ENCODE peak calls at places on chromosomes 2 and 18, in four cellular contexts. J is right lobe of liver, V is ovary, Y is psoas muscle. A is an unnamed sample. For H3K9me3, the result is how much of the 10 kb centered on the place peaks cover.

GRCh38 chr18:58408665-58409064 is 220.2 kb downstream of the ALPK2 start:
- DNase-seq in J (no peak), V (no peak), Y (no peak), A (no peak)

GRCh38 chr2:97911210-97911921 is 84.4 kb downstream of the TMEM131 start:
- DNase-seq in Y (no peak), J (no peak), V (no peak), A (no peak)

GRCh38 chr2:169038338-169038757 is 7.2 kb upstream of the ABCB11 start:
- DNase-seq in J (no peak), V (no peak), Y (no peak), A (no peak)

GRCh38 chr2:162164802-162165201 is 12.8 kb upstream of the GCG start:
- DNase-seq in J (no peak), Y (no peak), V (no peak), A (no peak)

GRCh38 chr18:41499345-41499744 is 455.7 kb upstream of the PIK3C3 start:
- DNase-seq in V (no peak), J (no peak), Y (no peak), A (no peak)

GRCh38 chr2:122139739-122140138 is 384.3 kb downstream of the TSN start:
- DNase-seq in Y (no peak), V (no peak), J (no peak), A (no peak)

GRCh38 chr2:40220177-40220925 is 231.5 kb downstream of the SLC8A1 start:
- DNase-seq in J (no peak), Y (no peak), V (peak), A (no peak)

GRCh38 chr2:70565039-70565731 is 11.6 kb upstream of the TGFA start:
- DNase-seq in V (no peak), Y (no peak), J (no peak), A (no peak)

GRCh38 chr2:149924028-149924427 is 336.5 kb upstream of the MMADHC start:
- DNase-seq in Y (no peak), V (no peak), J (no peak), A (no peak)

GRCh38 chr2:222643134-222643533 is 12.8 kb downstream of the FARSB start:
- DNase-seq in V (no peak), Y (no peak), J (no peak), A (no peak)
- H3K27ac ChIP-seq in V (no peak), Y (no peak), J (no peak), A (no peak)

GRCh38 chr2:9463698-9464034 is 10.7 kb upstream of the IAH1 start:
- DNase-seq in Y (no peak), J (no peak), V (no peak), A (no peak)
- H3K9me3 ChIP-seq in Y (under half), J (under half), V (under half), A (under half)

GRCh38 chr2:189183170-189183569 is 3.6 kb upstream of the COL5A2 start:
- DNase-seq in V (no peak), Y (no peak), J (no peak), A (no peak)
- H3K27ac ChIP-seq in V (no peak), Y (no peak), J (no peak), A (no peak)

DNA sequence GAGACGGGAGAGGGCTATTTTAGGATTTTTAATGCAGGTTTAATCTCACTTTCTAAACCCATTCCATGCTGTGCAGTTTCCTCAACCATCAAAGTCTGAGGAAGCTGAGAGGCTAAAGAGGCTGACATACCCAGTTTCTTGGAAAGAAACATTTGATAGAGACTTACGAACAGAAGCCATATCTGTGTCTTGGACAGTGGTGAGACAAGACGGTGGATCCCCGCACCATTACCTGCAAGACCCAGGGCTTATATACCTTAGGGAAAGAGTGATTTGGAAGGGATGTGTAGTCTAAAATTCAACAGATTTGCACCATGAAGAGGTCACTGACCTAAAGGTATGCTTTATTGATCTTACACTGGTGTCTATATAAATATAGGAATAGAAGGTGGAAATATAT is 13.5 kb downstream of the EEF1B2 start:
- DNase-seq in Y (no peak), J (no peak), V (no peak), A (no peak)
- H3K9me3 ChIP-seq in Y (under half), J (under half), V (under half), A (under half)

GRCh38 chr18:10936211-10937053 is 212.9 kb downstream of the PIEZO2 start:
- DNase-seq in J (no peak), V (no peak), Y (no peak), A (no peak)
- H3K27ac ChIP-seq in J (no peak), V (peak), Y (no peak), A (no peak)

GRCh38 chr2:61367177-61367576 is 103.7 kb downstream of the USP34 start:
- DNase-seq in J (no peak), V (no peak), Y (no peak), A (no peak)
- H3K9me3 ChIP-seq in J (under half), V (under half), Y (under half), A (under half)

DNA sequence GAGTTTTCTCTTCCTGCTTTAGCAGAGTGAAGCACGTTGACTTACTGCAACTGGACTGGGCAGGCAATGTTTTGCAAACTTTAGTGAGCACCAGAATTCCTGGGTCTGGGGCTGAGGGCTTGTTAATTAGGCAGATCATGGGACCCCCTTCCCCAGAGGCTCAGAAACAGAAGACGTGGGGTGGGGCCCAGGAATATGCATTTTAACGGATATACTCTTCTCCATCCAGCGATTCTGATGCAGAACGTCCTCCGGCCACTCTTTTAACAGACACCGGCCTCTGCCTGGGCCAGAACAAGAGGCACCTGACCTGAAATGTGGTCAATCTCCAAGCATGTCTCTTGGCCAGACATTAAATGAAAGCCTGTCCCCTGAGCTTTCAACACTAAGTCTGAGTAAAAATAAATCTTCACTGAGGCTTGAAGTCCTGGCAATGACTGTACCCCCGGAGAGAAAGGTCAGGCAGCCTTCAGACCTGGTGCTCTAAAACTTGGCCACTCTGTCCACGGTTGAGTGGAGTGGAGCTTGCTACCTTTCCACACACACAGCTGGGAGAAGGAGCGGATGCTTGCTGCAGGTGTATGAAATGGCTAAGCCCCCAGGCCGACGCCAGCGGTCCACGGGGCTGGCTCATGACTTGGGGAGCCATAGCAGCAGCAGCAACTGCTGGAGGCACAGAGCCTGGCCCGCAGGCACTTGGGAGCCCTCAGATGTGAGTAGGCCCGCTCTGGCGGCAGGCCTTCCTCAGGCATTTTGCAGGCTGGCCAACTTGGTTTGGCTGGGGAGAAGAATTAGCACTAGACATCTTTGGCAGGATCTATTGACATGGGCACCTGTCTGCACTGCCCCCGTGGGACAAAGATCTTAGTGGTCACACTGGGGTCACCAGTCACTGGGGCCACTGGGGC is 79.7 kb downstream of the TMEM17 start:
- DNase-seq in Y (peak), V (no peak), J (no peak), A (no peak)
- H3K27ac ChIP-seq in Y (peak), V (no peak), J (no peak), A (no peak)

GRCh38 chr18:78799382-78800089 is 180.1 kb upstream of the SALL3 start:
- DNase-seq in Y (no peak), J (no peak), V (no peak), A (no peak)

GRCh38 chr18:78801011-78801410 is 178.6 kb upstream of the SALL3 start:
- DNase-seq in Y (no peak), J (no peak), V (no peak), A (no peak)

GRCh38 chr18:78804206-78805030 is 175.2 kb upstream of the SALL3 start:
- DNase-seq in J (no peak), V (no peak), Y (no peak), A (no peak)

GRCh38 chr18:78805840-78806239 is 173.8 kb upstream of the SALL3 start:
- DNase-seq in J (no peak), V (no peak), Y (no peak), A (no peak)

GRCh38 chr18:78803104-78803503 is 176.5 kb upstream of the SALL3 start:
- DNase-seq in J (no peak), V (no peak), Y (no peak), A (no peak)
- H3K9me3 ChIP-seq in J (under half), V (under half), Y (under half), A (under half)

GRCh38 chr2:192128655-192129054 is 66.1 kb downstream of the TMEFF2 start:
- DNase-seq in V (no peak), J (no peak), Y (peak), A (no peak)
- H3K27ac ChIP-seq in V (no peak), J (peak), Y (no peak), A (no peak)

GRCh38 chr2:2847131-2847740 is 516.2 kb upstream of the MYT1L start:
- DNase-seq in J (no peak), V (no peak), Y (peak), A (no peak)

GRCh38 chr2:2849464-2850217 is 518.6 kb upstream of the MYT1L start:
- DNase-seq in V (no peak), Y (no peak), J (no peak), A (no peak)

GRCh38 chr2:2848198-2848597 is 517.1 kb upstream of the MYT1L start:
- DNase-seq in V (no peak), Y (no peak), J (no peak), A (no peak)

GRCh38 chr2:2850218-2850850 is 519.3 kb upstream of the MYT1L start:
- DNase-seq in J (no peak), V (no peak), Y (no peak), A (no peak)

DNA sequence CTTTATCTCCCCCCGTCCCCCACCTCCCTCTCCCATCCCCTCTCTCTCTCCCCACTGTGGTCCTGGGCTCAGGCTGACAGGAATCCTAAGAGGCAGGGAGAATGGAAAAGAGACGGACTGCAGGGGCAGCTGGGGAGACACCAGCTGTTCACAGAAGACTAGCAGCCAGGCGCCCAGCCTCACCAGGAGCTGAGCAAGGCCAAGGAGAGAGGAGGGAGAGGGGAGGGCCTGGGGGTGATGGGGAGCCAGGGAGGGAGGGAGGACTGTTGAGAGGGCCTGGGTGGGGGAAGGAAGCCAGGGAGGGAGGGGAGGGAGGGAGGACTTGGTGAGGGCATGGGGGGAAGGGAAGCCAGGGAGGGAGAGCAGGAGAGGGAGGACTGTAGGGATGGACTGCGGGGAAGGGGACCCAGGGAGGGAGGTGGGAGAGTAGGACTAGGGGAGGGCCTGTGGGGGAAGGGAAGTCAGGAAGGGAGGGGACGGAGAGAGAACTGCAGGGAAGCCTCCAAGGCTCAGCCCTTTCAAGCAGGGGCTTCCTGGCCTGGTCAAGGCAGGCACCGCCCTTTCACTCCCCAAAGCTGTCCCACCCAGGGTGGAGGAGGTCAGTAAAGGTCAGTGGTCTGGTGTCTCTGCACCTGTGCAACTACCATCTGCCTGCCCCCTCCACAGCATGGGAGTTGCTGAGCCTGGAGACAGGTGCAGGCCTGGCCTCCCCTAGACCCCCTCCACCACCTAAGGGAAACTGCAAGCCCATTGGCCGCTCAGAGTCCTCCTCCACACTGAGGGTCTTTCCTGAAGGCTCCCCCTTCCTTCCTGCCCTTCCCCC is 517.8 kb upstream of the MYT1L start:
- DNase-seq in J (no peak), V (no peak), Y (no peak), A (peak)
- H3K9me3 ChIP-seq in J (under half), V (under half), Y (under half), A (under half)

A was measured in hepatocyte.